ENCODE peak calls at places on chromosome 11, in four cellular contexts. J, V, R and A are unnamed samples.

GRCh38 chr11:10539339-10539738 is 1.6 kb downstream of the RNF141 start:
- DNase-seq in J (no peak), V (no peak), R (peak), A (no peak)

GRCh38 chr11:102279641-102280170 is 37.6 kb upstream of the BIRC3 start:
- DNase-seq in J (peak), V (no peak), R (peak), A (peak)

GRCh38 chr11:30281476-30282288 is 41.2 kb upstream of the ARL14EP start:
- DNase-seq in J (no peak), V (no peak), R (no peak), A (no peak)

GRCh38 chr11:74521666-74522252 is 28.2 kb upstream of the LIPT2 start:
- DNase-seq in J (no peak), V (no peak), R (no peak), A (no peak)

GRCh38 chr11:130904380-130904779 is 11.9 kb downstream of the SNX19 start:
- DNase-seq in J (peak), V (peak), R (no peak), A (no peak)

GRCh38 chr11:22558638-22559037 is 67.0 kb downstream of the FANCF start:
- DNase-seq in J (no peak), V (no peak), R (no peak), A (no peak)

GRCh38 chr11:76935030-76935429 is 74.3 kb downstream of the ACER3 start:
- DNase-seq in J (no peak), V (no peak), R (no peak), A (no peak)

GRCh38 chr11:34192481-34193401 is 87.3 kb downstream of the NAT10 start:
- DNase-seq in J (no peak), V (no peak), R (no peak), A (no peak)

GRCh38 chr11:47720651-47721050 is 5.5 kb upstream of the AGBL2 start:
- DNase-seq in J (no peak), V (no peak), R (no peak), A (no peak)

GRCh38 chr11:120912504-120912903 is 111.4 kb upstream of the TBCEL start:
- DNase-seq in J (peak), V (no peak), R (peak), A (no peak)
- TF ChIP-seq SP1 in J (no peak), V (no peak), R (no peak), A (no peak)

GRCh38 chr11:19713221-19714092 is 820 bp downstream of the NAV2 start:
- DNase-seq in J (peak), V (no peak), R (no peak), A (no peak)
- TF ChIP-seq TARDBP in J (no peak), V (no peak), R (no peak), A (no peak)

DNA sequence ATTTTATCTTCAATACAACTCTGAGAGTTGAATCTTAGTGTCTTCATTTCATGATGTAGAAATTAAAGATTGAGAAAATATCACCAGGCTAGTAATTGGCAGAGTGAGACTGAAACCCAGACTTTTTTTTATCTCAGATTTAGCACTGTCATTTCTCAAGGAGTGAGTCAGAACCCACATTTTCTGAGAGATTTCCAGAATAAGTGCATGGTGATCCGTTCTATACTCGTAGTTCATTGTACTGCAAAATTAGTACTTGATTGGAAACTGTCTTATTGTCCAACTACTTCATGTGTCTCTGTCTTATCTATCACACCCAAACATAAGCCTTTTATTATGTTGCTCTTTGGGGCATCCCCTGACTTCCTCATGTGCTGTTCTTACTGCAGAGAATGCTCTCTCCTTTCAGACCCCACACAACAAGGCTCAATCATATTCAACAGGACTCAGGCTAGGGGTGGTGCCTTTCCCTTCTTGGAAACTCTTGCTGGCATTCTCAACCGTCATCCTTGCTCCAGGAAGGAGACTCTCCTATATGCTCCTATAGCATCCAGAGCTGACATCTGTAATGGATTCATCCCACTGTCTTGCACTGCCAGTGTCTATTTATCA is 76.7 kb upstream of the BLID start:
- DNase-seq in J (no peak), V (no peak), R (no peak), A (no peak)
- TF ChIP-seq SP1 in J (no peak), V (no peak), R (no peak), A (no peak)

DNA sequence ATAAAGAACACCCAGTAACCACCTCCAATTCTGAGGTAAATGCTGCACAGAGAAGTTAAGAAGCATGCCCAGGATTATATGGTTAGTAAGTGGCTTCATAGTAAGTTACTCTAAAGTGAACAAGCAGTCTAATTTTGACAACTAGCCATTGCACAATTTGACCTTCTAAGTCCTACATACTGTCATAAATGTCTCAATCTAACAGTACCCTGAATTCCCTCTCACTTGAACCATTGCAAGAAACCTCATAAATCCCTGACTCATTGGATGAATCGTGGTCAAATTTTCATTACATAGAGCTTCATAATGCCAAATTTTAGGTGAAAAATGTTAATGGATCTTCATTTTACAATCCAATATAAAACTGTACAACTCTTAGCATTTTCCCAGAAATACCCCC is 217.3 kb upstream of the GRIA4 start:
- DNase-seq in J (no peak), V (no peak), R (no peak), A (no peak)
- TF ChIP-seq TARDBP in J (no peak), V (no peak), R (no peak), A (no peak)

GRCh38 chr11:82790723-82791487 is 57.2 kb upstream of the FAM181B start:
- DNase-seq in J (no peak), V (peak), R (no peak), A (no peak)
- TF ChIP-seq SP1 in J (no peak), V (no peak), R (no peak), A (no peak)

GRCh38 chr11:15910761-15911160 is 445.6 kb downstream of the SOX6 start:
- DNase-seq in J (no peak), V (no peak), R (no peak), A (no peak)

GRCh38 chr11:15912291-15912690 is 444.1 kb downstream of the SOX6 start:
- DNase-seq in J (no peak), V (no peak), R (no peak), A (no peak)

GRCh38 chr11:15912825-15913224 is 443.5 kb downstream of the SOX6 start:
- DNase-seq in J (no peak), V (no peak), R (no peak), A (no peak)

GRCh38 chr11:15909937-15910598 is 446.3 kb downstream of the SOX6 start:
- DNase-seq in J (no peak), V (no peak), R (no peak), A (no peak)

DNA sequence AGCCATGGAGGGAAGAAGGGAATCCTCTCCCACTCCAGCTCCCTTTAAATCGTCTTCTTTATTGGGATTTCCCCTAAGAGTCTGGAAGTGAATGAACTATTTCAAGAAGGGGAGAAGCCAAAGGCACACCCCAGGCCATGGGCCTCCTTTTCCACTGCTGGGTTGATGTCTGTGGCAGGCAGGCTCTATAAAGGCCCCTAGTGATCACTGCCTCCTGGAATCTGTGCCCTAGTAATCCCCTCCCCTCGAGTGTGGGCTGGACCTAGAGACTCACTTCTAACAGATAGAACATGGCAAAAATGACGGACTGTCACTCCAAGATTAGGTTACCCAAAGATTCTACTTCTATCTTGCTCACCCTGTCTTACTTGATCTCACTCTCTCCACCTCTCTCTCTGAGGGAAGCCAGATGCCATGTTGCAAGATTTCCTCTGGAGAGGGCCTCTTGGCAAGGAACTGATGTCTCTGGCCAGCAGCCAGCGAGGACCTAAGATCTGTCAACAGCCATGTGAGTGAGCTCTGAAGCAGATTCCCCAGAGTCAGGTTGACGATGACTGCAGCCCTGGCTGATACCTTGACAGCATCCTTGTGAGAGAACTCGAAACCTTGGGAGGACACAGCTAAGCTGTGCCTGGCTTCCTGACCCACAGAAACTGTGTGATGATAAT is 444.8 kb downstream of the SOX6 start:
- DNase-seq in J (no peak), V (no peak), R (no peak), A (no peak)
- TF ChIP-seq TARDBP in J (no peak), V (no peak), R (no peak), A (no peak)

GRCh38 chr11:31817621-31818493 is 6.7 kb upstream of the PAX6 start:
- DNase-seq in J (no peak), V (no peak), R (no peak), A (no peak)
- TF ChIP-seq SP1 in J (no peak), V (no peak), R (no peak), A (no peak)

DNA sequence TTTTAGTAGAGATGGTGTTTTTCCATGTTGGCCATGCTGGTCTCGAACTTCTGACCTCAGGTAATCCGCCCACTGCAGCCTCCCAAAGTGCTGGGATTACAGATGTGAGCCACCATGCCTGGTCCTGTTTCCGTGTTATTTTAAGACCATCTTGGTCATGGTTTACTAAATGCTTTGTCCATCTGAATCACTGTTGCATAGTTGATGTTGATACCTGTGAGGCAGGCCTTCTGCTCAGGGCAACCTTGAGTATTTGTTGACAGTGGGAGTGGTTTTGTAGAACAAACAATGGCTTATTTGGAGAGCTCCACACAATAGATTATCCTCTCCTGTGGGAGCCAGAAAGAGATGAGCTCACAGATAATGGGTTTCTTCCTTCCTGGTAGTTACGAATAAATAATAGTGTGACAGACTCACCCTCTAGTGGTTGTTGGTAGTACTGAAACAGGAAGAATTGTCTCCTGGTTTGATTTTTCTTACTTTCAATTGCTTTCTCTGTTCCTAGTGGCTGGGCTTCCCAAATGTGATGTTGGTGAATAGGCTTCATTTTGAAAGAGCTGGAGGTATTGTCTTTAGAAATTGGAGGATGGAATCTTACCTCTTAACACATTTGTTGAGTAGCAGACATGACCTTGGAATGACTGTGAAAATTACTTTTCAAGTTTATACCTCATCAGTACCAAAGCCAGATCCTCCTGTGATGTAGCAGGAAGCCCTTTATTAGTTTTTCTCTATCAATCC is 39.0 kb downstream of the CTNND1 start:
- DNase-seq in J (peak), V (peak), R (peak), A (peak)
- TF ChIP-seq TARDBP in J (no peak), V (no peak), R (peak), A (no peak)